ENCODE peak calls at places on chromosomes 6 and 20, in seven cellular contexts. V, B, Z, F, G, E and D are unnamed samples.

GRCh38 chr20:53346266-53346665 is 247.4 kb downstream of the ZNF217 start:
- DNase-seq in V (peak; percentile 66), B (no peak), Z (no peak), F (no peak), G (no peak), E (no peak), D (no peak)

GRCh38 chr20:12966468-12967085 is 42.2 kb upstream of the SPTLC3 start:
- DNase-seq in V (peak; percentile 42), B (no peak), Z (no peak), F (no peak), G (peak; percentile 71), E (no peak), D (no peak)

GRCh38 chr20:34037121-34037520 is 43.4 kb downstream of the RALY start:
- DNase-seq in V (no peak), B (peak; percentile 7), Z (no peak), F (peak; percentile 7), G (peak; percentile 46), E (no peak), D (no peak)

GRCh38 chr6:105596284-105596755 is 193.4 kb upstream of the PREP start:
- DNase-seq in V (peak; percentile 99), B (no peak), Z (no peak), F (no peak), G (peak; percentile 95), E (no peak), D (no peak)

GRCh38 chr6:26045939-26046368 is 41.3 kb upstream of the HFE start:
- DNase-seq in V (no peak), B (no peak), Z (no peak), F (no peak), G (no peak), E (no peak), D (no peak)

GRCh38 chr6:155069543-155069942 is 74.4 kb downstream of the TIAM2 start:
- DNase-seq in V (no peak), B (no peak), Z (no peak), F (no peak), G (no peak), E (no peak), D (no peak)

GRCh38 chr6:12010635-12011275 is 1.4 kb upstream of the HIVEP1 start:
- DNase-seq in V (no peak), B (no peak), Z (peak; percentile 77), F (no peak), G (peak; percentile 79), E (peak; percentile 86), D (peak; percentile 81)

GRCh38 chr6:132736239-132736638 is 21.5 kb downstream of the VNN2 start:
- DNase-seq in V (no peak), B (no peak), Z (no peak), F (no peak), G (no peak), E (no peak), D (no peak)

GRCh38 chr20:46811328-46812084 is 83.1 kb upstream of the EYA2 start:
- DNase-seq in V (no peak), B (no peak), Z (no peak), F (no peak), G (no peak), E (no peak), D (no peak)

GRCh38 chr6:35411066-35411465 is 41.1 kb upstream of the FANCE start:
- DNase-seq in V (no peak), B (no peak), Z (no peak), F (no peak), G (no peak), E (no peak), D (no peak)

GRCh38 chr6:4774715-4775590 is 1.3 kb upstream of the CDYL start:
- DNase-seq in V (peak; percentile 14), B (peak; percentile 25), Z (peak; percentile 22), F (peak; percentile 18), G (peak; percentile 38), E (no peak), D (peak; percentile 72)

GRCh38 chr6:10205120-10205519 is 209.8 kb downstream of the TFAP2A start:
- DNase-seq in V (no peak), B (no peak), Z (no peak), F (no peak), G (no peak), E (no peak), D (no peak)

GRCh38 chr20:41248371-41249024 is 69.0 kb downstream of the ZHX3 start:
- DNase-seq in V (peak; percentile 43), B (no peak), Z (no peak), F (no peak), G (no peak), E (no peak), D (no peak)

GRCh38 chr6:100176321-100176950 is 182.4 kb upstream of the MCHR2 start:
- DNase-seq in V (peak; percentile 62), B (no peak), Z (no peak), F (no peak), G (peak; percentile 82), E (no peak), D (peak; percentile 9)

GRCh38 chr6:18147616-18148015 is 7.3 kb downstream of the TPMT start:
- DNase-seq in V (no peak), B (no peak), Z (no peak), F (no peak), G (no peak), E (no peak), D (no peak)

GRCh38 chr6:151656392-151656791 is 151.1 kb upstream of the ESR1 start:
- DNase-seq in V (no peak), B (no peak), Z (no peak), F (no peak), G (no peak), E (no peak), D (no peak)

GRCh38 chr20:50194831-50195523 is 4.3 kb downstream of the CEBPB start:
- DNase-seq in V (no peak), B (no peak), Z (no peak), F (no peak), G (no peak), E (no peak), D (no peak)

GRCh38 chr6:24358219-24358821 is 461 bp upstream of the DCDC2 start:
- DNase-seq in V (no peak), B (no peak), Z (no peak), F (no peak), G (no peak), E (no peak), D (no peak)

GRCh38 chr6:135163440-135163738 is 17.7 kb upstream of the MYB start:
- DNase-seq in V (no peak), B (no peak), Z (no peak), F (peak; percentile 45), G (no peak), E (no peak), D (no peak)

GRCh38 chr6:145633981-145634627 is 101.2 kb downstream of the EPM2A start:
- DNase-seq in V (peak; percentile 54), B (peak; percentile 57), Z (peak; percentile 77), F (peak; percentile 46), G (peak; percentile 80), E (peak; percentile 86), D (peak; percentile 87)

GRCh38 chr6:126553856-126554255 is 213.9 kb downstream of the CENPW start:
- DNase-seq in V (no peak), B (no peak), Z (no peak), F (no peak), G (peak; percentile 79), E (no peak), D (no peak)

GRCh38 chr6:126548301-126548700 is 208.4 kb downstream of the CENPW start:
- DNase-seq in V (no peak), B (no peak), Z (no peak), F (no peak), G (peak; percentile 34), E (no peak), D (no peak)

GRCh38 chr6:126546771-126547170 is 206.9 kb downstream of the CENPW start:
- DNase-seq in V (peak; percentile 10), B (no peak), Z (no peak), F (no peak), G (peak; percentile 69), E (no peak), D (no peak)

GRCh38 chr6:126550323-126550722 is 210.4 kb downstream of the CENPW start:
- DNase-seq in V (no peak), B (no peak), Z (no peak), F (no peak), G (no peak), E (no peak), D (no peak)
- H3K4me1 ChIP-seq in V (no peaks in the 10 kb centered on the region), B (no peaks in the 10 kb centered on the region), Z (no peaks in the 10 kb centered on the region), F (no peaks in the 10 kb centered on the region), G (peaks cover 5% of the 10 kb centered on the region), E (no peaks in the 10 kb centered on the region), D (no peaks in the 10 kb centered on the region)

GRCh38 chr20:3255728-3256127 is 16.7 kb upstream of the SLC4A11 start:
- DNase-seq in V (no peak), B (no peak), Z (no peak), F (no peak), G (no peak), E (no peak), D (no peak)
- H3K36me3 ChIP-seq in V (peaks cover 15% of the 10 kb centered on the region), B (no peaks in the 10 kb centered on the region), Z (peaks cover 95% of the 10 kb centered on the region), F (peaks cover 50% of the 10 kb centered on the region), G (peaks cover 15% of the 10 kb centered on the region), E (peaks cover 78% of the 10 kb centered on the region), D (peaks cover 81% of the 10 kb centered on the region)

GRCh38 chr20:19605759-19606158 is 152.3 kb upstream of the RIN2 start:
- DNase-seq in V (no peak), B (no peak), Z (no peak), F (no peak), G (no peak), E (no peak), D (no peak)
- H3K27me3 ChIP-seq in V (no peaks in the 10 kb centered on the region), B (no peaks in the 10 kb centered on the region), Z (peaks cover 36% of the 10 kb centered on the region), F (no peaks in the 10 kb centered on the region), G (no peaks in the 10 kb centered on the region), E (no peaks in the 10 kb centered on the region), D (no peaks in the 10 kb centered on the region)

GRCh38 chr20:25050501-25051350 is 7.2 kb downstream of the ACSS1 start:
- DNase-seq in V (no peak), B (no peak), Z (no peak), F (no peak), G (no peak), E (no peak), D (no peak)
- H3K4me1 ChIP-seq in V (peaks cover 6% of the 10 kb centered on the region), B (peaks cover 30% of the 10 kb centered on the region), Z (peaks cover 98% of the 10 kb centered on the region), F (peaks cover 21% of the 10 kb centered on the region), G (peaks cover 18% of the 10 kb centered on the region), E (peaks cover 77% of the 10 kb centered on the region), D (peaks cover 95% of the 10 kb centered on the region)

DNA sequence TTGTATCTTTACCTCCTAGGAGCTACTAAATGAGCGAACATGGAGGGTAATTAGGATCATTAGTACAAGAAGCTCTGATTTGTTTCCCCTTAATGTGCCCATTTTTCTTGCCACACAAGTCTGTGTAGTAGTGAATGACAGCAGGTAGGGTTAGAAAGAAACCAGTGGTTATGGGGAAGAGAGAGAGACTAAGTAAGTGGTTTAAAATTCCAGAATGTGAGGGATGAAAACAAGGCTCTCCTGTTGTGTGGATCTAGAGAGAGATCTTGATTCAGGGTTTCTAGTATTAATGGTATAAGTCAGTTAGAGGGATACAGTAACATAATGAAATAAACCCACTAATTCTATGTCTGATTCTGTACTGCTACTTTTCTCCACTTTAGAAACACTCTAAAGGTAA is 22.7 kb downstream of the STXBP5 start:
- DNase-seq in V (no peak), B (no peak), Z (no peak), F (no peak), G (no peak), E (no peak), D (no peak)
- H3K36me3 ChIP-seq in V (no peaks in the 10 kb centered on the region), B (peaks cover 4% of the 10 kb centered on the region), Z (no peaks in the 10 kb centered on the region), F (peaks cover 2% of the 10 kb centered on the region), G (peaks cover 4% of the 10 kb centered on the region), E (no peaks in the 10 kb centered on the region), D (no peaks in the 10 kb centered on the region)